ENCODE peak calls at places on chromosomes 6 and 20, in four cellular contexts. M is SK-N-SH, B is GM12878, I is K562. P is an unnamed sample.

GRCh38 chr6:33082702-33083101 is 6.9 kb downstream of the HLA-DPB1 start:
- DNase-seq in M (peak; percentile 27), I (peak; percentile 56), B (no peak), P (peak; percentile 50)

GRCh38 chr6:18141805-18142590 is 12.9 kb downstream of the TPMT start:
- DNase-seq in B (no peak), I (no peak), M (no peak), P (no peak)

GRCh38 chr20:35467339-35468224 is 12.2 kb downstream of the CEP250 start:
- DNase-seq in M (no peak), B (no peak), I (no peak), P (peak; percentile 58)

GRCh38 chr6:121896771-121897170 is 461.3 kb downstream of the GJA1 start:
- DNase-seq in I (no peak), M (no peak), B (no peak), P (no peak)

GRCh38 chr20:6026051-6026450 is 27.8 kb downstream of the LRRN4 start:
- DNase-seq in M (no peak), I (no peak), B (no peak), P (no peak)

GRCh38 chr20:24891546-24892393 is 57.3 kb upstream of the CST7 start:
- DNase-seq in I (no peak), M (no peak), B (no peak), P (no peak)

GRCh38 chr6:150249261-150249660 is 106.4 kb downstream of the PPP1R14C start:
- DNase-seq in M (no peak), B (no peak), I (no peak), P (no peak)

GRCh38 chr6:168506460-168506859 is 65.5 kb downstream of the SMOC2 start:
- DNase-seq in M (no peak), B (no peak), I (no peak), P (no peak)

GRCh38 chr20:32594204-32594603 is 9.1 kb upstream of the NOL4L start:
- DNase-seq in B (no peak), M (no peak), I (no peak), P (no peak)

DNA sequence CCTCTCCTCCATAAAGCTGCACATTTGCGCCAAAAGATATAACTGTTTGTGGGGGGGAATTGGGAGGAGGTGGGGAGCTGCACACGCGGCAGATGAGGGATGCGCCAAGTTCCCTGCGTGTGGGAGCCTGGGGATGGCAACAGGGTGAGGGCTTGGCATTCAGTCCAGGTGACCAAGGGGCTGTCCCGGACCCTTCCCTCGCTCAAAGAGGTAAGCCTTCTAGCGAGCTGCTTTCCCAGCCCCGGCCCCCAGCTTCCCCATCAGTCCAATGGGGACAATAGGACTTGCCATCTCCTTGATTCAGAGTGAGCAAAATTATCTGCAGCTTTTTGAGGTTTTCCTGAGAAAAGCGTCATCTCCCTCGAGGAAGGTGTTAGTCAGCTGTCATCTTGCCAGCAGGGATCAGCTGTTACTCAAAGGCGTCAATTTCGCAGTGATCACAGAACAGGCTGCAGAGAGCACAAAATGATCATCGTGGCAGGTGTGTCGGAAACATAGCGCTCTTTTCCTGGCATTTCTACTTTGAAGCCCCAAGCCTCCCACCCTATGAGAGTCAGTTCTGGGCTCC is 21.3 kb downstream of the ZNF831 start:
- DNase-seq in I (no peak), M (no peak), B (no peak), P (no peak)
- TF ChIP-seq RCOR1 in I (no peak), M (no peak), B (no peak), P (no peak)

DNA sequence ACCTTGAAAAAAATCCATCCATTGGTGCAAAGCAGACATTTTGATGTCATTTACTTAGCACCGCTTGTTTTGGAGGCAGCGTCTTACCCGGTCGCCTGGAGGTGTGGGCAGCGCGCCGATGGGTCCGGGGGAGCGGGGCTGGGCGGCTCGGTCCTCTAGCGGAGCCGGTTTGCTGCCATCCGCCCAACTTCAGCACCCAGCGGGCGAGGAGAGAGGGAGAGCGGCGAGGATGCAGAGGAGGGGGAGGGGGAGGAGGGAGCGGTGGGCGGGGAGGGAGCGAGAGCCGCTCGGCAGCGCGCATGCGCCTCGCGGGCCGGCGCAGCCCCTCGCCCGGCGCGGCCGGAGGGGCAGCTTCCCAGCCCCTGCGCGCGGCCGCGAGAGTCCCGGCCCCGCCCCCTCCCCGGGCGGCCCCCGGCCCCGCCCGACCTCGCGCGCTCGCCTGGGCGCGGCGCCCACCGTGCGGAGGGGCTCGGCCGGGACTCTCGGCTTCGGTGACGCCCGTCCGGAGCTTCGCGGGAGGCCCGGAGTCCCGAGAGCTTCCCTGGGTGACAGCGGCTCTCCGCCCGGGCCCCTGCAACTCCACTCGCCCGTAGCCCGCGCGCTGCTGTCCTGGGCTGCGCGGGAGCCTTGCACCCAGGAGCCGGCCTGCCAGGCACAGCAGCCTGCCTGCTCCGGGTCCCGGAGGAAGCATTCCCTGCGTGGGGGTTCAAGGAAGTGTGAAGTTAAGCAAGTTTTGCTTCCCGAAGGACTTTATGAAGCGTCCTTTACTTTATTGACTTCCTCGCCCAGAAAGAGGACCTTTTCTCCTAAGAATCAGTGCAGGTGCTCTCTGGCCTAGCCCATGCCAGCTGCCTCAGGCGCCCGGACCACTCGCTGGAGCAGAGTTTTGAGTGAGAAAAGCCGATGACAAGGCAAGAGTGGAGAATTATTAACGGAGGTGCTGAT is at the start of gene RGS17:
- DNase-seq in I (no peak), M (peak; percentile 100), B (no peak), P (peak; percentile 70)
- TF ChIP-seq REST in I (no peak), M (peak; percentile 86), B (peak; percentile 36), P (peak; percentile 53)

GRCh38 chr6:125974214-125974866 is 12.0 kb upstream of the TRMT11 start:
- DNase-seq in I (no peak), M (peak; percentile 34), B (no peak), P (peak; percentile 52)
- TF ChIP-seq RCOR1 in I (no peak), M (no peak), B (no peak), P (no peak)

GRCh38 chr6:21597243-21597682 is 3.7 kb downstream of the SOX4 start:
- DNase-seq in I (no peak), B (no peak), M (no peak), P (no peak)

GRCh38 chr6:21596379-21597242 is 3.1 kb downstream of the SOX4 start:
- DNase-seq in I (no peak), M (peak; percentile 68), B (no peak), P (peak; percentile 33)

GRCh38 chr6:21594427-21595264 is 1.1 kb downstream of the SOX4 start:
- DNase-seq in I (no peak), B (no peak), M (peak; percentile 59), P (peak; percentile 17)

GRCh38 chr6:21595265-21595950 is 1.9 kb downstream of the SOX4 start:
- DNase-seq in M (peak; percentile 34), I (no peak), B (no peak), P (peak; percentile 42)

GRCh38 chr6:21595951-21596378 is 2.4 kb downstream of the SOX4 start:
- DNase-seq in I (no peak), B (no peak), M (peak; percentile 47), P (no peak)
- TF ChIP-seq REST in I (no peak), B (no peak), M (no peak), P (no peak)

GRCh38 chr6:3206339-3207015 is 21.0 kb downstream of the TUBB2B start:
- DNase-seq in B (no peak), I (no peak), M (no peak), P (no peak)

GRCh38 chr6:3208775-3209113 is 18.7 kb downstream of the TUBB2B start:
- DNase-seq in I (no peak), M (no peak), B (no peak), P (no peak)

GRCh38 chr6:3209114-3210023 is 18.1 kb downstream of the TUBB2B start:
- DNase-seq in M (peak; percentile 76), B (peak; percentile 60), I (peak; percentile 93), P (peak; percentile 84)

GRCh38 chr6:3210024-3210610 is 17.3 kb downstream of the TUBB2B start:
- DNase-seq in B (no peak), I (no peak), M (no peak), P (no peak)

DNA sequence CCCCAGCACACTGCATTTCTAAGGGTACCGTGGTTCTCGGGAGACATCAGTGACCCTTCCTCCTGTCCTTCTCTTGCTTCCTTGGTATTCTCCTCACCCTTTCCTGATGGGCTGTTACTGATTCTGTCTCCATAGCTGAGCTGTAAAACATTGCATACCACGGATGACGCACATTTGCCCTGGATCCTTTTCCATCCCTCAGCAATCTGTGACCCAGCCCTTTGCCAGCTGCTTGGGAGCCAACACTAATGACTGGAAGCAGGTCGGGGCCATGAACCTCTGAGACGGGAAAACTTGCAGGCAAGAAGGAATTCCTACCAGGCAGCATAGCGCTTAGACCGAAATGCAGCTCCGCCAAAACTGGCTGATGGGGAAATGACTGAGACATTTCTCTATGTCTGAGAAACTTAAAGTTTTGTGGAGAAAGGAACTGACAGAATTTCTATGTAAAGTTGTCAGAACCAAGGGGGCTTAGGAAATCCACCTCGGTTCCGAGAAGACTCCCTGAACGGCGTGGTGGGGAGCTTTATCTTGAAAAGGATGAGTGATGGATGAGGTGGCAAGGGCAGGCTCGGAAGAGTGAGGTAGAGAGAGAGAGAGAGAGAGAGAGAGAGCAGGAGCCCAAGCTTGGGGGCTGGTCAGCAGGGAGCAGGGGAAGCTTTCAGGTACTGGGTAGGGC is 19.2 kb downstream of the TUBB2B start:
- DNase-seq in B (no peak), M (peak; percentile 42), I (peak; percentile 27), P (no peak)
- TF ChIP-seq RCOR1 in B (no peak), M (no peak), I (no peak), P (no peak)

GRCh38 chr20:17749979-17750721 is 50.4 kb downstream of the BANF2 start:
- DNase-seq in B (no peak), M (no peak), I (no peak), P (no peak)

GRCh38 chr20:17748279-17748678 is 48.5 kb downstream of the BANF2 start:
- DNase-seq in M (no peak), B (no peak), I (no peak), P (no peak)

GRCh38 chr20:17749628-17749978 is 49.8 kb downstream of the BANF2 start:
- DNase-seq in I (no peak), B (no peak), M (no peak), P (no peak)

GRCh38 chr20:17750722-17751045 is 50.9 kb downstream of the BANF2 start:
- DNase-seq in B (no peak), I (no peak), M (no peak), P (no peak)

GRCh38 chr20:17747431-17747846 is 47.7 kb downstream of the BANF2 start:
- DNase-seq in M (no peak), B (no peak), I (no peak), P (peak; percentile 60)
- TF ChIP-seq REST in M (peak; percentile 85), B (no peak), I (no peak), P (no peak)

GRCh38 chr20:59350330-59351147 is 50.1 kb downstream of the EDN3 start:
- DNase-seq in I (no peak), M (no peak), B (no peak), P (no peak)
- TF ChIP-seq RCOR1 in I (no peak), M (no peak), B (no peak), P (no peak)